ENCODE peak calls at places on chromosomes 12 and 14, in nine cellular contexts. Y is left ventricle myocardium inferior, T is kidney, S is nephron progenitor cell, Q is endothelial cell, Z is HepG2, N is right atrium auricular region, U is astrocyte of the spinal cord, B is fibroblast of pulmonary artery. P is an unnamed sample.

GRCh38 chr12:72072613-72073212 is 134.1 kb downstream of the TPH2 start:
- DNase-seq in T (no peak), Q (no peak), Z (no peak), B (no peak), Y (no peak), N (no peak), U (no peak), S (no peak), P (no peak)

GRCh38 chr14:93778453-93778852 is 9.8 kb downstream of the PRIMA1 start:
- DNase-seq in Q (no peak), B (no peak), U (no peak), Z (peak; percentile 96), S (no peak), T (no peak), Y (no peak), N (no peak), P (no peak)

GRCh38 chr12:111715242-111715641 is 29.4 kb downstream of the ACAD10 start:
- DNase-seq in T (no peak), S (no peak), Y (peak; percentile 64), B (no peak), Z (peak; percentile 4), Q (no peak), N (peak; percentile 59), U (peak; percentile 10), P (no peak)

GRCh38 chr14:68665792-68666195 is 127.1 kb downstream of the ZFP36L1 start:
- DNase-seq in U (peak; percentile 17), S (no peak), Q (no peak), N (peak; percentile 13), T (no peak), B (no peak), Z (peak; percentile 6), Y (no peak), P (no peak)

GRCh38 chr12:56158926-56159461 is 835 bp downstream of the MYL6 start:
- DNase-seq in Q (no peak), B (peak; percentile 87), N (peak; percentile 96), T (peak; percentile 95), U (peak; percentile 70), Y (peak; percentile 81), S (peak; percentile 50), Z (peak; percentile 70), P (no peak)

GRCh38 chr14:76011959-76012802 is 26.6 kb downstream of the IFT43 start:
- DNase-seq in Y (no peak), B (peak; percentile 12), U (peak; percentile 12), Z (no peak), N (no peak), T (peak; percentile 88), S (no peak), Q (no peak), P (no peak)

GRCh38 chr14:94447986-94448808 is 4.4 kb downstream of the SERPINA11 start:
- DNase-seq in Z (no peak), U (no peak), B (no peak), Q (no peak), N (peak; percentile 36), T (no peak), Y (no peak), S (no peak), P (no peak)

GRCh38 chr12:91870872-91871707 is 274.6 kb downstream of the BTG1 start:
- DNase-seq in S (no peak), Y (no peak), Z (no peak), T (no peak), U (no peak), N (no peak), Q (no peak), B (no peak), P (no peak)

GRCh38 chr12:56425940-56426438 is 23.2 kb downstream of the TIMELESS start:
- DNase-seq in B (no peak), S (no peak), Q (no peak), Y (no peak), Z (no peak), T (no peak), U (no peak), N (no peak), P (no peak)

GRCh38 chr14:42113358-42114070 is 506.8 kb downstream of the LRFN5 start:
- DNase-seq in Y (no peak), Z (no peak), B (no peak), S (no peak), N (no peak), Q (no peak), T (no peak), U (no peak), P (no peak)

GRCh38 chr14:60488175-60488574 is 2.3 kb upstream of the C14orf39 start:
- DNase-seq in T (no peak), B (no peak), Z (no peak), S (no peak), N (no peak), U (no peak), Q (no peak), Y (no peak), P (no peak)

GRCh38 chr14:67311868-67312267 is 47.7 kb downstream of the ATP6V1D start:
- DNase-seq in Z (peak; percentile 71), Q (no peak), N (no peak), U (no peak), Y (no peak), B (no peak), T (no peak), S (no peak), P (no peak)

GRCh38 chr14:70061108-70061507 is 127.6 kb downstream of the SLC8A3 start:
- DNase-seq in Q (no peak), N (no peak), Y (no peak), S (no peak), T (no peak), U (no peak), Z (peak; percentile 16), B (no peak), P (no peak)

GRCh38 chr12:93592641-93593396 is 20.3 kb downstream of the SOCS2 start:
- DNase-seq in U (no peak), N (no peak), Y (no peak), S (no peak), T (no peak), Q (no peak), B (no peak), Z (no peak), P (no peak)

GRCh38 chr12:26789731-26790644 is 43.0 kb downstream of the ITPR2 start:
- DNase-seq in Y (no peak), N (no peak), U (peak; percentile 52), Q (no peak), S (no peak), Z (no peak), T (no peak), B (peak; percentile 59), P (no peak)

GRCh38 chr12:1553546-1553945 is 40.8 kb downstream of the FBXL14 start:
- DNase-seq in S (no peak), Z (no peak), Y (no peak), Q (no peak), B (no peak), U (no peak), N (no peak), T (no peak), P (no peak)

GRCh38 chr14:52877628-52878027 is 73.2 kb downstream of the FERMT2 start:
- DNase-seq in S (no peak), Y (no peak), N (no peak), Z (no peak), T (no peak), Q (no peak), U (peak; percentile 66), B (peak; percentile 76), P (no peak)

GRCh38 chr12:12837025-12837872 is 24.1 kb downstream of the DDX47 start:
- DNase-seq in U (peak; percentile 83), S (peak; percentile 31), B (peak; percentile 83), Q (peak; percentile 12), N (peak; percentile 72), Z (peak; percentile 37), T (peak; percentile 71), Y (no peak), P (no peak)

GRCh38 chr14:20803221-20803620 is 577 bp upstream of the RNASE1 start:
- DNase-seq in U (no peak), Z (no peak), Q (no peak), S (no peak), Y (peak; percentile 24), T (no peak), B (no peak), N (no peak), P (no peak)

GRCh38 chr12:121600702-121601336 is 20.0 kb upstream of the KDM2B start:
- DNase-seq in Q (no peak), N (no peak), T (no peak), Y (no peak), U (no peak), S (no peak), Z (no peak), B (no peak), P (no peak)
- TF ChIP-seq CTCF in Q (no peak), N (no peak), T (no peak), Y (no peak), U (no peak), S (no peak), Z (no peak), B (no peak), P (no peak)

GRCh38 chr14:32913725-32914124 is 25.0 kb upstream of the NPAS3 start:
- DNase-seq in Z (peak; percentile 36), N (no peak), Q (no peak), S (no peak), Y (no peak), T (no peak), B (peak; percentile 14), U (peak; percentile 39), P (no peak)
- TF ChIP-seq CTCF in Z (no peak), N (no peak), Q (no peak), S (no peak), Y (peak; percentile 48), T (no peak), B (peak; percentile 31), U (peak; percentile 49), P (no peak)

DNA sequence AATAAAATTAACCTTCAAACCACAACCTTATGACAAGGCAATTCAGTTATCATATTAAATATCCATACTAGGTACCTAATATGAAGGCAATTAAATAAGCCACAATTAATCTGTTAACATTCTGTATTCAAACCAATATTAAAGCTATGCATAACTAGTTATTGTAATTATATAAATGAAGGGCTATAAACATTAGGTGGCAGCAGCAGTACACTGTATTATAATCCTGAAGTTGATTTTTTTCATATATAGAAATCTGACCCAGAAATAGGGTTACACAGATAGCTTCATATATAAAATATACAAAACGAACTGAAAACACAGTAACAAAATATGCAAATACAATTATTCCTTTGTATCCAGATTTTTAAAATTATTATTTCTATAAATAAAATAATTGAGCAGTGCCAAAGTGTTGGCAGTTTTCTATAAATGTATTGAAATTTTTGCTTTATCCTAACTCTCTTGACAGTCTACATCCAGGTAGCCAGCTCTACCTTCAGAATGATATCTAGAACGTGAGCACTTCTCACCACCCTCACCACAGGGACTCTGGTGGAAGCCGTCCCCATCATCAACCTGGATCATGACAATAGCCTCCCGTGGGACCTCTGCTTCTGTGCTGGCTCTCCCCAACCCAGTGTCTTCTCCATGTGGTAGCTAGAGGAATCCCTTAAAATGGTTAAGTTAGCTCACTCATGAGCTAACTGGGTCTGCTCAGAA is 136.2 kb downstream of the MED13L start:
- DNase-seq in Q (no peak), U (no peak), T (no peak), N (no peak), S (no peak), B (no peak), Y (no peak), Z (no peak), P (no peak)
- TF ChIP-seq CTCF in Q (no peak), U (peak; percentile 8), T (no peak), N (no peak), S (no peak), B (peak; percentile 23), Y (peak; percentile 46), Z (no peak), P (no peak)

DNA sequence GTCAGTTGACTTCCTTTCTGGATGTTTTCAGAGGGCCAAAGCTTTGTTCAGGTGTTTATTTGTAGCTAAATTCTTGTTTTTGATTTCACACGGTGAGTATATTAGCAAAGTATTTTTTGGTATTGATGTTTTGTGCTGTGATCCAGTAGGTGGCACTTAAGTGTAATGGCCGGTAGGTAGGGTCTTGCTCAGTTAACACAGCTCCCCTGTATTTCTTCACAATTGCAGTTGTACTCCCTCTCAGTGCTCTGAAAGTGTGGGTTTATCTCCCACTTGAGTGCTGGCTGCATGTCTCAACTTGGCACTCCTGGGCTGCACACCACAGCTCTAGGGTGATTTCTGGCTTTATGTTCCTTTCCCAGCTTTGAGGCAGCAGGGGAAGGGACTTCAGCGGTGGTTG is 339.5 kb downstream of the AEBP2 start:
- DNase-seq in S (no peak), N (no peak), U (no peak), Y (no peak), B (peak; percentile 23), Z (no peak), Q (no peak), T (no peak), P (no peak)
- TF ChIP-seq CTCF in S (no peak), N (no peak), U (no peak), Y (peak; percentile 23), B (no peak), Z (no peak), Q (no peak), T (no peak), P (no peak)

P was measured in activated B cell treated with CpG ODN at 0.5 μM for 24 hours.